ENCODE peak calls at places on chromosome 17, in four cellular contexts. I is H9, R is ovary, C is GM10248. M is an unnamed sample.

GRCh38 chr17:74140282-74140681 is 63.2 kb upstream of the RPL38 start:
- DNase-seq in C (no peak), R (no peak), I (no peak), M (no peak)

GRCh38 chr17:29569245-29569950 is 897 bp downstream of the TP53I13 start:
- DNase-seq in C (no peak), I (no peak), R (no peak), M (no peak)

GRCh38 chr17:21287703-21288449 is 3.4 kb downstream of the MAP2K3 start:
- DNase-seq in I (no peak), R (peak; percentile 85), C (peak; percentile 76), M (peak; percentile 78)

GRCh38 chr17:78781339-78782304 is at the start of gene CYTH1:
- DNase-seq in R (peak; percentile 70), C (no peak), I (peak; percentile 67), M (no peak)

GRCh38 chr17:47928415-47928814 is 13.0 kb upstream of the PNPO start:
- DNase-seq in R (no peak), C (no peak), I (no peak), M (no peak)

GRCh38 chr17:45784583-45785372 is 658 bp downstream of the CRHR1 start:
- DNase-seq in C (peak; percentile 62), I (peak; percentile 65), R (no peak), M (peak; percentile 78)

GRCh38 chr17:9875441-9875840 is 29.6 kb downstream of the RCVRN start:
- DNase-seq in I (peak; percentile 38), R (no peak), C (no peak), M (no peak)

GRCh38 chr17:9363440-9364350 is 211.9 kb downstream of the STX8 start:
- DNase-seq in I (no peak), C (no peak), R (no peak), M (no peak)

GRCh38 chr17:36500745-36501225 is 14.3 kb downstream of the ZNHIT3 start:
- DNase-seq in R (no peak), I (peak; percentile 28), C (no peak), M (no peak)

GRCh38 chr17:59683283-59683682 is 23.9 kb downstream of the PTRH2 start:
- DNase-seq in I (no peak), R (no peak), C (no peak), M (no peak)

GRCh38 chr17:61467416-61468262 is 15.4 kb downstream of the TBX4 start:
- DNase-seq in I (peak; percentile 84), R (peak; percentile 22), C (no peak), M (no peak)

GRCh38 chr17:50612281-50612680 is 22.4 kb upstream of the ABCC3 start:
- DNase-seq in R (no peak), C (no peak), I (no peak), M (no peak)

GRCh38 chr17:76003915-76004314 is 3.3 kb downstream of the CDK3 start:
- DNase-seq in R (peak; percentile 70), C (no peak), I (no peak), M (no peak)

GRCh38 chr17:71232801-71233559 is 887.8 kb upstream of the SOX9 start:
- DNase-seq in I (no peak), R (no peak), C (no peak), M (no peak)

GRCh38 chr17:45241315-45242011 is 19.8 kb downstream of the FMNL1 start:
- DNase-seq in R (no peak), C (no peak), I (peak; percentile 77), M (no peak)

GRCh38 chr17:2337811-2338657 is 733 bp downstream of the SGSM2 start:
- DNase-seq in I (peak; percentile 70), R (peak; percentile 80), C (peak; percentile 73), M (peak; percentile 79)

GRCh38 chr17:52758481-52758880 is 600.0 kb upstream of the CA10 start:
- DNase-seq in I (no peak), C (no peak), R (no peak), M (no peak)

GRCh38 chr17:65312718-65313382 is 175.7 kb downstream of the RGS9 start:
- DNase-seq in C (no peak), I (no peak), R (no peak), M (no peak)

GRCh38 chr17:17567631-17568030 is 23.9 kb downstream of the PEMT start:
- DNase-seq in I (no peak), R (peak; percentile 82), C (no peak), M (no peak)

GRCh38 chr17:720706-721539 is 6.3 kb upstream of the VPS53 start:
- DNase-seq in C (no peak), R (no peak), I (no peak), M (no peak)

GRCh38 chr17:19341641-19342610 is 20.6 kb downstream of the B9D1 start:
- DNase-seq in R (peak; percentile 71), I (peak; percentile 50), C (no peak), M (peak; percentile 32)

GRCh38 chr17:83064732-83065659 is 14.4 kb upstream of the METRNL start:
- DNase-seq in I (peak; percentile 27), R (peak; percentile 40), C (no peak), M (no peak)

GRCh38 chr17:10631048-10631700 is 25.9 kb downstream of the MYH3 start:
- DNase-seq in R (peak; percentile 58), C (peak; percentile 53), I (peak; percentile 71), M (peak; percentile 66)

GRCh38 chr17:77528516-77529327 is 388.0 kb downstream of the SEC14L1 start:
- DNase-seq in I (peak; percentile 83), C (no peak), R (no peak), M (no peak)

GRCh38 chr17:75625813-75626486 is 7.3 kb upstream of the SMIM5 start:
- DNase-seq in C (peak; percentile 57), I (peak; percentile 87), R (no peak), M (peak; percentile 73)

GRCh38 chr17:75723201-75723930 is 2.1 kb downstream of the ITGB4 start:
- DNase-seq in R (no peak), I (no peak), C (no peak), M (no peak)

GRCh38 chr17:65850486-65850885 is 289.0 kb upstream of the AXIN2 start:
- DNase-seq in C (peak; percentile 16), R (no peak), I (no peak), M (peak; percentile 26)

GRCh38 chr17:7293821-7294613 is 422 bp downstream of the YBX2 start:
- DNase-seq in I (peak; percentile 92), C (no peak), R (no peak), M (no peak)

GRCh38 chr17:54900457-54901229 is at the start of gene TOM1L1:
- DNase-seq in R (peak; percentile 63), C (peak; percentile 24), I (peak; percentile 94), M (peak; percentile 50)

GRCh38 chr17:37483311-37484039 is 6.2 kb upstream of the DUSP14 start:
- DNase-seq in R (no peak), C (peak; percentile 32), I (no peak), M (peak; percentile 41)

DNA sequence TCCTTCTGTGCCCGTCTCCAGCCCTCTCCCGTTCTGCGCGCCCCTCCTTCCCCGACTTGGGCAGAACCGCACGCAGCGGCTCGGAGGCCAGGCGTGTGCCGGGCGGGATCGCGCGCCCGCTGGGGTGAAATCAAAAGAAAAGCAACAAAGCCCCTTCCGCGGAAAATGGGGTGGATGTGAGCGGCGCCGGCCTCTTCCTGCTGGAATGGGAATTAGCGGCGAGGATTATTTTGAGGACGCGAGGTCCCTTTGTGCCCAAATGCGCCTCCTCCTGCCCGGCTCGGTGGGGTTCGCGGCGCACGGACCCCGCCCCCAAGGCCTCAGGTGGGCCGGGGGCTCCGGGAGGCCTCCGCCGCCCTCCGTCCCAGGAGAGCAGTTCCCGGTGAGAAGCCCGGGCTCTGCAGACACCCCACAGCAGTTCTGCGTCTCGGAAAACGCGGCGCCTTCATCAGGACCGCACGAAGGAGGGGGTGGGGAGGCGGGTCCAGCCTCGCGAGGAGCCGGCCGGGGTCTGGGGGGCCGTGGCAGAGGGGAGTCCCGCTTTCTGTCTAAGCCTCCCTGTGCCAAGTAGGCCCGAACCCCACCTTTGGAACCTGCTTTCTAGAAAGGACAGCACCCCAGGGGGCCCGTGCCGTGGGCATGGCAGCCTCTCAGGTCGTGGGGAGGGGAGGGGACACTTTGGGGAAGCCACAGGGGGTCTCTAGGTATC is 91.0 kb upstream of the CBX4 start:
- DNase-seq in R (peak; percentile 52), C (no peak), I (no peak), M (no peak)
- TF ChIP-seq CTCF in R (no peak), C (no peak), I (no peak), M (no peak)

GRCh38 chr17:27798376-27798775 is 2.0 kb downstream of the NOS2 start:
- DNase-seq in R (no peak), C (no peak), I (no peak), M (no peak)

GRCh38 chr17:27793906-27794380 is 6.4 kb downstream of the NOS2 start:
- DNase-seq in C (no peak), R (no peak), I (no peak), M (no peak)

GRCh38 chr17:27793168-27793905 is 7.0 kb downstream of the NOS2 start:
- DNase-seq in R (peak; percentile 66), C (no peak), I (peak; percentile 52), M (no peak)

GRCh38 chr17:27800522-27800921 is at the start of gene NOS2:
- DNase-seq in R (no peak), I (no peak), C (no peak), M (no peak)

GRCh38 chr17:27797390-27798091 is 2.8 kb downstream of the NOS2 start:
- DNase-seq in C (no peak), I (no peak), R (no peak), M (no peak)
- TF ChIP-seq CTCF in C (no peak), I (peak; percentile 35), R (no peak), M (no peak)

DNA sequence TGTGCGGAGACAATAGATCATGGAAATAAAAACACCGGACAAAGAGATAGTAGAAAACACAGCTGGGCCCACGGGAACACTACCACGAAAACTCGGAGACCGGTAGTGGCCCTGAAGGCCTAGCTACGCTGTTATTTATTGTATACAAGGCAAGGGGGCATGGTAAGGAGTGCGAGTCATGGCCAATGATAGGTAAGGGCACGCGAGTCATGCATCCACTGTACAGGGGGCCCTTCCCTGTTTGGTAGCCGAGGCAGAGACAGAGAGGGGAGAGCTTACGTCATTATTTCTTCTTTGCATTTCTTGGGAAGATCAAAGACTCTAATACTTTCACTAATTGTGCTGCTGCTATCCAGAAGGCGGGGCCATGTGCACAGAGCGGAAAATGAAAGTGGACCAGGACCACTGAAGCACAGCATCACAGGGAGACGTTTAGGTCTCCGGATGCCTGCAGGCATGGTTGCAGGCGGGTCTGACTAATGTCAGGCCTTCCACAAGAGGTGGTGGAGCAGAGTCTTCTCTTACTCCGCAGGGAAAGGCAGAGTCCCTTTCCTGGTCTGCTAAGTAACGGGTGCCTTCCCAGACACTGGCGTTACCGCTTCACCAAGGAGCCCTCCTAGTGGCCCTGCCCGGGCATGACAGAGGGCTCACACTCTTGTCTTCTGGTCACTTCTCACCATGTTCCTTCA is 74.4 kb upstream of the ARL4D start:
- DNase-seq in I (peak; percentile 74), R (no peak), C (no peak), M (no peak)
- TF ChIP-seq CTCF in I (peak; percentile 58), R (no peak), C (peak; percentile 4), M (no peak)

DNA sequence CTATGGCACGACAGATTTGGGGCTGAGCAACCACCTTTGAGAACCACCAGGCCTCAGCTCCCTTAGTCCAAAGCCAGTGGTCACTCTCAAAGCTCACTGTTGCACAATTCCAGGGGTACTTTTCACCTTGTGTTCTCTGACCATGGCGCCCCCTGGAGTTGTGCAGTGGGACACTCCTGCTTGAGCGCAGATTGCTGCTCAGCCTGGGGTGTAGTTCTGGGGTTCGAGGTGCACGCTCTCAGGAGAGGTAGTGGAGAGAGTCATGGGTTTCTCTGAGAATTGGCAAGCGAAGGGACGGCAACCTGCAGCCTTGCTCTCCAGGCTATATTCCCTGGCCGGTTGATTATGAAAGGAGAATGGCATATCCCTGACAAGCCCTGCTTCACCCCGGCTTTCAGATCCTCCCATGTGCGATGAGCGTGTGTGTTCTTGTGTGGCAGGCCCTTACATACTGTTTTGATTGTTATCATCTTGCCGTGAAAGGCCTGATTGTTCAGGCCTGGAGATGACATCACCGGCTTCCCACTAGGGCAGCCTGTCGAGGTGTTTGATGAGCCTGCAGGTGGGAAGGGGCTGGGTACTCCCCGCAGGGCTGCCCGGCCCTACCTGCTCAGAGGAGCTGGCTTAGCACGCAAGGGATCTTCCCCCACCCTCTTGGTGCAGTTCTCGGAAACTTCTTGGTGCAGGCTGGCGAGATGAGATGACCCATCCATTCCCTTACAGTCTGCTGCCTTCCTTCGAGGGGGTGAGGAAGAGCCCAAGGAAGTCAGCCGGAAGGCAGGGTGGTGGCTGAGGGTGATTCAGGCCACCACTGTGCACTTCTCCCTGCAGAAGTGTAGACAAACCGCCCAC is 431.2 kb downstream of the SLC39A11 start:
- DNase-seq in C (no peak), R (no peak), I (no peak), M (no peak)
- TF ChIP-seq CTCF in C (no peak), R (no peak), I (peak; percentile 60), M (no peak)

M was measured in GM13976.